ENCODE peak calls at places on chromosomes 7 and 10, in four cellular contexts. One of them, this sample, is unnamed.

GRCh38 chr7:24123061-24123460 is 160.9 kb upstream of the NPY start:
- DNase-seq in stomach: no peak
- DNase-seq in skeletal muscle cell: no peak
- DNase-seq in LNCaP clone FGC: no peak
- DNase-seq in this sample: no peak

GRCh38 chr7:133854739-133855138 is 272.4 kb upstream of the LRGUK start:
- DNase-seq in LNCaP clone FGC: peak
- DNase-seq in stomach: no peak
- DNase-seq in skeletal muscle cell: no peak
- DNase-seq in this sample: no peak

GRCh38 chr10:101301111-101301731 is 52.7 kb upstream of the BTRC start:
- DNase-seq in skeletal muscle cell: no peak
- DNase-seq in stomach: peak
- DNase-seq in LNCaP clone FGC: no peak
- DNase-seq in this sample: no peak

GRCh38 chr10:14653271-14654161 is 121.2 kb downstream of the FAM107B start:
- DNase-seq in LNCaP clone FGC: peak
- DNase-seq in skeletal muscle cell: no peak
- DNase-seq in stomach: peak
- DNase-seq in this sample: no peak

GRCh38 chr7:44767134-44767911 is 18.7 kb downstream of the ZMIZ2 start:
- DNase-seq in stomach: no peak
- DNase-seq in LNCaP clone FGC: no peak
- DNase-seq in skeletal muscle cell: no peak
- DNase-seq in this sample: no peak

GRCh38 chr10:132764108-132764507 is 21.8 kb downstream of the NKX6-2 start:
- DNase-seq in skeletal muscle cell: no peak
- DNase-seq in LNCaP clone FGC: no peak
- DNase-seq in stomach: no peak
- DNase-seq in this sample: no peak

GRCh38 chr10:121926669-121927360 is 1.0 kb downstream of the ATE1 start:
- DNase-seq in stomach: no peak
- DNase-seq in LNCaP clone FGC: no peak
- DNase-seq in skeletal muscle cell: no peak
- DNase-seq in this sample: no peak

GRCh38 chr7:1220958-1221745 is 11.5 kb upstream of the UNCX start:
- DNase-seq in skeletal muscle cell: no peak
- DNase-seq in stomach: no peak
- DNase-seq in LNCaP clone FGC: no peak
- DNase-seq in this sample: no peak

GRCh38 chr7:30930621-30931020 is 19.0 kb downstream of the AQP1 start:
- DNase-seq in LNCaP clone FGC: no peak
- DNase-seq in stomach: peak
- DNase-seq in skeletal muscle cell: no peak
- DNase-seq in this sample: no peak

GRCh38 chr10:78290131-78290750 is 256.6 kb downstream of the RPS24 start:
- DNase-seq in LNCaP clone FGC: no peak
- DNase-seq in stomach: no peak
- DNase-seq in skeletal muscle cell: no peak
- DNase-seq in this sample: no peak

GRCh38 chr7:50739744-50740455 is 42.8 kb downstream of the GRB10 start:
- DNase-seq in stomach: no peak
- DNase-seq in LNCaP clone FGC: no peak
- DNase-seq in skeletal muscle cell: no peak
- DNase-seq in this sample: no peak

GRCh38 chr10:128151031-128151430 is 24.8 kb upstream of the MKI67 start:
- DNase-seq in stomach: no peak
- DNase-seq in skeletal muscle cell: no peak
- DNase-seq in LNCaP clone FGC: no peak
- DNase-seq in this sample: no peak

GRCh38 chr10:33132626-33133025 is 174.6 kb upstream of the ITGB1 start:
- DNase-seq in stomach: no peak
- DNase-seq in skeletal muscle cell: no peak
- DNase-seq in LNCaP clone FGC: no peak
- DNase-seq in this sample: no peak

GRCh38 chr10:12500406-12501303 is 151.3 kb downstream of the CAMK1D start:
- DNase-seq in stomach: peak
- DNase-seq in LNCaP clone FGC: peak
- DNase-seq in skeletal muscle cell: no peak
- DNase-seq in this sample: peak

GRCh38 chr10:132904814-132905649 is 37.3 kb downstream of the CFAP46 start:
- DNase-seq in stomach: no peak
- DNase-seq in LNCaP clone FGC: no peak
- DNase-seq in skeletal muscle cell: no peak
- DNase-seq in this sample: no peak

GRCh38 chr7:24767878-24768569 is 10.8 kb upstream of the GSDME start:
- DNase-seq in skeletal muscle cell: no peak
- DNase-seq in LNCaP clone FGC: no peak
- DNase-seq in stomach: no peak
- DNase-seq in this sample: no peak

GRCh38 chr10:3764626-3765375 is 20.2 kb downstream of the KLF6 start:
- DNase-seq in skeletal muscle cell: no peak
- DNase-seq in stomach: no peak
- DNase-seq in LNCaP clone FGC: no peak
- DNase-seq in this sample: peak

GRCh38 chr10:43259248-43259980 is 7.5 kb downstream of the RASGEF1A start:
- DNase-seq in LNCaP clone FGC: no peak
- DNase-seq in skeletal muscle cell: no peak
- DNase-seq in stomach: no peak
- DNase-seq in this sample: peak

GRCh38 chr10:132972986-132973902 is 30.9 kb upstream of the CFAP46 start:
- DNase-seq in stomach: no peak
- DNase-seq in skeletal muscle cell: no peak
- DNase-seq in LNCaP clone FGC: no peak
- DNase-seq in this sample: no peak

GRCh38 chr10:132792796-132793195 is 6.8 kb upstream of the NKX6-2 start:
- DNase-seq in skeletal muscle cell: no peak
- DNase-seq in LNCaP clone FGC: no peak
- DNase-seq in stomach: no peak
- DNase-seq in this sample: no peak

GRCh38 chr7:105473163-105473562 is 48.9 kb downstream of the PUS7 start:
- DNase-seq in stomach: no peak
- DNase-seq in LNCaP clone FGC: no peak
- DNase-seq in skeletal muscle cell: peak
- DNase-seq in this sample: no peak

GRCh38 chr7:132317856-132318255 is 258.4 kb downstream of the PLXNA4 start:
- DNase-seq in LNCaP clone FGC: no peak
- DNase-seq in skeletal muscle cell: no peak
- DNase-seq in stomach: no peak
- DNase-seq in this sample: no peak

GRCh38 chr7:84674236-84674913 is 479.8 kb upstream of the SEMA3A start:
- DNase-seq in stomach: no peak
- DNase-seq in LNCaP clone FGC: no peak
- DNase-seq in skeletal muscle cell: no peak
- DNase-seq in this sample: no peak

GRCh38 chr10:35300063-35300699 is 36.1 kb upstream of the CCNY start:
- DNase-seq in skeletal muscle cell: peak
- DNase-seq in LNCaP clone FGC: no peak
- DNase-seq in stomach: no peak
- DNase-seq in this sample: no peak

GRCh38 chr10:733086-733485 is 43.6 kb upstream of the DIP2C start:
- DNase-seq in LNCaP clone FGC: no peak
- DNase-seq in skeletal muscle cell: no peak
- DNase-seq in stomach: no peak
- DNase-seq in this sample: no peak

GRCh38 chr7:24727165-24728120 is 29.8 kb downstream of the GSDME start:
- DNase-seq in skeletal muscle cell: no peak
- DNase-seq in stomach: no peak
- DNase-seq in LNCaP clone FGC: no peak
- DNase-seq in this sample: peak

GRCh38 chr7:105691029-105691691 is 109.9 kb upstream of the EFCAB10 start:
- DNase-seq in stomach: no peak
- DNase-seq in skeletal muscle cell: no peak
- DNase-seq in LNCaP clone FGC: no peak
- DNase-seq in this sample: no peak

GRCh38 chr10:89536013-89536354 is 590 bp upstream of the SLC16A12 start:
- DNase-seq in stomach: no peak
- DNase-seq in skeletal muscle cell: no peak
- DNase-seq in LNCaP clone FGC: no peak
- DNase-seq in this sample: no peak

GRCh38 chr10:89537361-89537760 is 2.0 kb upstream of the SLC16A12 start:
- DNase-seq in stomach: no peak
- DNase-seq in LNCaP clone FGC: no peak
- DNase-seq in skeletal muscle cell: no peak
- DNase-seq in this sample: no peak

GRCh38 chr10:89532476-89532875 is 2.9 kb downstream of the SLC16A12 start:
- DNase-seq in LNCaP clone FGC: no peak
- DNase-seq in skeletal muscle cell: no peak
- DNase-seq in stomach: no peak
- DNase-seq in this sample: no peak

GRCh38 chr10:89534826-89535166 is 598 bp downstream of the SLC16A12 start:
- DNase-seq in skeletal muscle cell: no peak
- DNase-seq in stomach: no peak
- DNase-seq in LNCaP clone FGC: no peak
- DNase-seq in this sample: no peak

DNA sequence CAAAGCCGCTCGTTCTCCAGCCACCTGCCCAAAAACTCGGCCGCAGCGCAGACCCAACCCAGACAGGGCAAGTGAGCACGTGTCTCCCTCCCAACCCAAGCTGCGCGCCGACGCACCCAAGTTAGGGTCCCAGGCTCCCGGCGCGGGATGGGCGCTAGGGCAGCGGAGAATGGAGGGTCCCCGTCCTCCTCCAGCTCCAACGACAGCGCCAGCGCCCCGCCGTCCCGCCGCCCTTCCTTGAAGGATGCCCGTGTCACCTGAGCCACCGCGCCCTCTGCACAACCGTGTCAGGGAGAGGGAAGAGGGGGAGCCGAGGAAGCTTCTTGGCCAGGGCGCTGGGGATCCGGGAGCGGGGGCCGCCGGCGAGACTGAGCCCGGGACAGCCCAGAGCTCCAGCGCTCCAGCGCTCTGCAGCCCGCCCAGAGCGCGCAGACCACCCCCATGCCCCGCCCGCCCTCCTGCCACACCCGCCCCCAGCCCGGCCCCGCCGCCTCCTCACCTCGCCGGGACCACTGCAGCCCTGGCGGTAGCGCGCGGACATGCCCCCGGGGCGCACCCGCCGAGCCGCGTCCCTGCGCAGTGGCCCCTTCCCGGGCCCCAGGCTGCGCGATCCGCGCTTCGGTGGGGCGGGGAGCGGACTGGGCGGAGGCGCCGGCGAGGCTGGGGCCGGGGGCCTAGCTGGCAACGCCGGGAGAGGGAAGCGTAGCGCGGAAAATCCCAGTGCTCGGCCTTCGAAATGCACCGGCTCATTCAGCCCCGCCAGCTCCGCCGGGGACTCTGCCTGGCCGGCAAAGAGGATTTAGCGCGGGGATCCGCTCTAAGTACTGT is at the start of gene SLC16A12:
- DNase-seq in skeletal muscle cell: no peak
- DNase-seq in stomach: no peak
- DNase-seq in LNCaP clone FGC: no peak
- DNase-seq in this sample: no peak
- H3K4me3 ChIP-seq in skeletal muscle cell: peak
- H3K4me3 ChIP-seq in stomach: peak
- H3K4me3 ChIP-seq in LNCaP clone FGC: no peak
- H3K4me3 ChIP-seq in this sample: peak

GRCh38 chr7:156091515-156092080 is 279.3 kb upstream of the SHH start:
- DNase-seq in stomach: no peak
- DNase-seq in skeletal muscle cell: no peak
- DNase-seq in LNCaP clone FGC: no peak
- DNase-seq in this sample: no peak

GRCh38 chr7:156092307-156092706 is 280.0 kb upstream of the SHH start:
- DNase-seq in stomach: no peak
- DNase-seq in skeletal muscle cell: no peak
- DNase-seq in LNCaP clone FGC: no peak
- DNase-seq in this sample: no peak

GRCh38 chr7:156090988-156091387 is 278.7 kb upstream of the SHH start:
- DNase-seq in stomach: no peak
- DNase-seq in skeletal muscle cell: no peak
- DNase-seq in LNCaP clone FGC: no peak
- DNase-seq in this sample: no peak

GRCh38 chr7:156089222-156089621 is 277.0 kb upstream of the SHH start:
- DNase-seq in skeletal muscle cell: no peak
- DNase-seq in LNCaP clone FGC: no peak
- DNase-seq in stomach: no peak
- DNase-seq in this sample: no peak

GRCh38 chr7:156088115-156088514 is 275.9 kb upstream of the SHH start:
- DNase-seq in LNCaP clone FGC: no peak
- DNase-seq in stomach: no peak
- DNase-seq in skeletal muscle cell: no peak
- DNase-seq in this sample: no peak
- H3K4me3 ChIP-seq in LNCaP clone FGC: no peak
- H3K4me3 ChIP-seq in stomach: no peak
- H3K4me3 ChIP-seq in skeletal muscle cell: no peak
- H3K4me3 ChIP-seq in this sample: no peak

DNA sequence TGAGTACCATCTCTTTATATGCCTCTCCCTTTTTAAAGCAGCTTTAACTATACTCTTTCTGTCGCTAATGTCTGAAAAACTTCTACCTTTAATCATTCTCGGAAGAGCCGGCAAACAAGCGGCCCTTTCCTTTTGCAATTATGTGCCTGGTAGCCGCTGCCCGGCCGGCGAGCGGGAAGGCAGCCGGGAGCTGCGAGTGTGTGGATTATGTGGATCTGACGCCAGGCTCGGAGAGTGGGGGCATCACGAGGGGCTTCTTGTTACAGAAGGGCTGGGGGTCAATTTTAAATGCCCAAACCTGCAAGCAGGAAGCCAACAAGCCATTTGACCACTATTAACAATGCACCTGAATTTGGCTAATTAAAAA is 121.0 kb downstream of the BUB3 start:
- DNase-seq in LNCaP clone FGC: no peak
- DNase-seq in stomach: no peak
- DNase-seq in skeletal muscle cell: no peak
- DNase-seq in this sample: peak
- H3K4me3 ChIP-seq in LNCaP clone FGC: no peak
- H3K4me3 ChIP-seq in stomach: peak
- H3K4me3 ChIP-seq in skeletal muscle cell: no peak
- H3K4me3 ChIP-seq in this sample: no peak

GRCh38 chr7:14083761-14084160 is 94.3 kb upstream of the ETV1 start:
- DNase-seq in stomach: no peak
- DNase-seq in LNCaP clone FGC: no peak
- DNase-seq in skeletal muscle cell: no peak
- DNase-seq in this sample: no peak
- H3K4me3 ChIP-seq in stomach: no peak
- H3K4me3 ChIP-seq in LNCaP clone FGC: no peak
- H3K4me3 ChIP-seq in skeletal muscle cell: no peak
- H3K4me3 ChIP-seq in this sample: no peak

GRCh38 chr10:97755718-97756117 is 16.1 kb downstream of the SFRP5 start:
- DNase-seq in LNCaP clone FGC: no peak
- DNase-seq in skeletal muscle cell: no peak
- DNase-seq in stomach: no peak
- DNase-seq in this sample: no peak

GRCh38 chr10:97748116-97748515 is 11.2 kb downstream of the ZFYVE27 start:
- DNase-seq in LNCaP clone FGC: no peak
- DNase-seq in stomach: no peak
- DNase-seq in skeletal muscle cell: no peak
- DNase-seq in this sample: no peak

GRCh38 chr10:97754726-97755125 is 17.1 kb downstream of the SFRP5 start:
- DNase-seq in LNCaP clone FGC: no peak
- DNase-seq in stomach: no peak
- DNase-seq in skeletal muscle cell: no peak
- DNase-seq in this sample: no peak

GRCh38 chr10:97757471-97757870 is 14.3 kb downstream of the SFRP5 start:
- DNase-seq in stomach: no peak
- DNase-seq in skeletal muscle cell: no peak
- DNase-seq in LNCaP clone FGC: no peak
- DNase-seq in this sample: no peak

GRCh38 chr10:97752956-97753355 is 16.0 kb downstream of the ZFYVE27 start:
- DNase-seq in stomach: no peak
- DNase-seq in skeletal muscle cell: no peak
- DNase-seq in LNCaP clone FGC: no peak
- DNase-seq in this sample: no peak
- H3K4me3 ChIP-seq in stomach: no peak
- H3K4me3 ChIP-seq in skeletal muscle cell: no peak
- H3K4me3 ChIP-seq in LNCaP clone FGC: no peak
- H3K4me3 ChIP-seq in this sample: no peak

This sample was measured in coronary artery.